ENCODE peak calls at places on chromosomes 7 and 10, in five cellular contexts. One of them, this sample, is unnamed.

GRCh38 chr10:89793649-89794254 is 92.4 kb downstream of the KIF20B start:
- DNase-seq in GM12878: peak; percentile 30
- DNase-seq in H1: no peak
- DNase-seq in GM12891: peak; percentile 16
- DNase-seq in K562: peak; percentile 65
- DNase-seq in this sample: no peak

GRCh38 chr10:8130973-8131911 is 76.8 kb downstream of the GATA3 start:
- DNase-seq in K562: no peak
- DNase-seq in GM12878: peak; percentile 54
- DNase-seq in H1: no peak
- DNase-seq in GM12891: no peak
- DNase-seq in this sample: peak; percentile 27

GRCh38 chr10:112775892-112776679 is 174.0 kb upstream of the TCF7L2 start:
- DNase-seq in GM12878: no peak
- DNase-seq in H1: no peak
- DNase-seq in K562: no peak
- DNase-seq in GM12891: no peak
- DNase-seq in this sample: no peak

GRCh38 chr7:879706-880105 is 3.4 kb downstream of the GET4 start:
- DNase-seq in H1: no peak
- DNase-seq in K562: no peak
- DNase-seq in GM12878: no peak
- DNase-seq in GM12891: no peak
- DNase-seq in this sample: no peak

GRCh38 chr7:11212816-11213215 is 239.1 kb downstream of the PHF14 start:
- DNase-seq in GM12891: no peak
- DNase-seq in GM12878: no peak
- DNase-seq in K562: no peak
- DNase-seq in H1: no peak
- DNase-seq in this sample: no peak

GRCh38 chr7:19674266-19674960 is 34.4 kb downstream of the POLR1F start:
- DNase-seq in GM12891: no peak
- DNase-seq in GM12878: no peak
- DNase-seq in K562: no peak
- DNase-seq in H1: no peak
- DNase-seq in this sample: no peak

GRCh38 chr7:28955723-28956607 is 2.2 kb downstream of the TRIL start:
- DNase-seq in K562: no peak
- DNase-seq in GM12891: peak; percentile 18
- DNase-seq in H1: peak; percentile 92
- DNase-seq in GM12878: no peak
- DNase-seq in this sample: peak; percentile 38

GRCh38 chr7:16695621-16696237 is 49.7 kb downstream of the BZW2 start:
- DNase-seq in GM12878: no peak
- DNase-seq in K562: peak; percentile 63
- DNase-seq in H1: no peak
- DNase-seq in GM12891: no peak
- DNase-seq in this sample: no peak

GRCh38 chr7:28509256-28510021 is 97.1 kb downstream of the CREB5 start:
- DNase-seq in H1: no peak
- DNase-seq in GM12891: no peak
- DNase-seq in K562: no peak
- DNase-seq in GM12878: peak; percentile 45
- DNase-seq in this sample: peak; percentile 16

GRCh38 chr7:130227883-130228575 is 20.4 kb downstream of the SSMEM1 start:
- DNase-seq in GM12891: no peak
- DNase-seq in K562: no peak
- DNase-seq in GM12878: no peak
- DNase-seq in H1: no peak
- DNase-seq in this sample: no peak

GRCh38 chr10:104256335-104257080 is 1.8 kb downstream of the GSTO1 start:
- DNase-seq in K562: no peak
- DNase-seq in H1: no peak
- DNase-seq in GM12891: no peak
- DNase-seq in GM12878: no peak
- DNase-seq in this sample: no peak

DNA sequence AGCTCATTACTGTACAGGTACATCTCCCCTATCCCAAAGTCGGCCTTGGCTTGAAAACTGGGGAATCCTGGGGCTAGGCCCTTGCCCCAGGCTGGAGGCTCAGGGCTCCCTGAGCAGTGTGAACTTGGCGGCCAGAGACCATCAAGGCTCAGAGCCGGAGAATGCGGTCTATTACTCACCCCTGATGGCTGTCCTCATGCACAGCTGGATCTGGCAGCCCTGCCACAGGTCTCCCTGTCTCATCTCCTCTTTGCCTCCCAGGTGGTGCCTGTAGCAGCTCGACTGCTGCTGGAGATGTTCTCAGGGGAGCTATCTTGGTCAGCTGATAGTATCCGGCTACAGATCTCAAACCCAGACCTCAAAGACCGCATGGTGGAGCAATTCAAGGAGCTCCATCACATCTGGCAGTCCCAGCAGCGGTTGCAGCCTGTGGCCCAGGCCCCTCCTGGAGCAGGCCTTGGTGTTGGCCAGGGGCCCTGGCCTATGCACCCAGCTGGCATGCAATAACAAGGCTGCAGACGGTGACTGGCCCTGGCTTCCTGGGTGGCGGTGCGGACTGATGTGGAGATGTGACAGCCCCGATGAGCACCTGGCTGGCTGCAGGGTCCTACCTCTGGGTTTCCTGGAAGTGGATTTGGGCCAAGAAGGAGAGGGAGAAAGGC is 10.7 kb downstream of the IRF5 start:
- DNase-seq in GM12891: no peak
- DNase-seq in K562: no peak
- DNase-seq in H1: no peak
- DNase-seq in GM12878: no peak
- DNase-seq in this sample: no peak
- TF ChIP-seq TAF1 in GM12891: no peak
- TF ChIP-seq TAF1 in K562: no peak
- TF ChIP-seq TAF1 in H1: no peak
- TF ChIP-seq TAF1 in GM12878: no peak
- TF ChIP-seq TAF1 in this sample: no peak

GRCh38 chr10:110672580-110672919 is 28.4 kb downstream of the RBM20 start:
- DNase-seq in GM12878: no peak
- DNase-seq in K562: no peak
- DNase-seq in H1: no peak
- DNase-seq in GM12891: no peak
- DNase-seq in this sample: no peak

GRCh38 chr10:110676016-110676415 is 31.9 kb downstream of the RBM20 start:
- DNase-seq in GM12891: no peak
- DNase-seq in GM12878: no peak
- DNase-seq in H1: no peak
- DNase-seq in K562: no peak
- DNase-seq in this sample: no peak

GRCh38 chr10:110668443-110668842 is 24.3 kb downstream of the RBM20 start:
- DNase-seq in K562: no peak
- DNase-seq in H1: no peak
- DNase-seq in GM12891: no peak
- DNase-seq in GM12878: no peak
- DNase-seq in this sample: no peak

GRCh38 chr10:110670335-110670734 is 26.2 kb downstream of the RBM20 start:
- DNase-seq in GM12878: peak; percentile 27
- DNase-seq in H1: no peak
- DNase-seq in K562: no peak
- DNase-seq in GM12891: no peak
- DNase-seq in this sample: no peak

DNA sequence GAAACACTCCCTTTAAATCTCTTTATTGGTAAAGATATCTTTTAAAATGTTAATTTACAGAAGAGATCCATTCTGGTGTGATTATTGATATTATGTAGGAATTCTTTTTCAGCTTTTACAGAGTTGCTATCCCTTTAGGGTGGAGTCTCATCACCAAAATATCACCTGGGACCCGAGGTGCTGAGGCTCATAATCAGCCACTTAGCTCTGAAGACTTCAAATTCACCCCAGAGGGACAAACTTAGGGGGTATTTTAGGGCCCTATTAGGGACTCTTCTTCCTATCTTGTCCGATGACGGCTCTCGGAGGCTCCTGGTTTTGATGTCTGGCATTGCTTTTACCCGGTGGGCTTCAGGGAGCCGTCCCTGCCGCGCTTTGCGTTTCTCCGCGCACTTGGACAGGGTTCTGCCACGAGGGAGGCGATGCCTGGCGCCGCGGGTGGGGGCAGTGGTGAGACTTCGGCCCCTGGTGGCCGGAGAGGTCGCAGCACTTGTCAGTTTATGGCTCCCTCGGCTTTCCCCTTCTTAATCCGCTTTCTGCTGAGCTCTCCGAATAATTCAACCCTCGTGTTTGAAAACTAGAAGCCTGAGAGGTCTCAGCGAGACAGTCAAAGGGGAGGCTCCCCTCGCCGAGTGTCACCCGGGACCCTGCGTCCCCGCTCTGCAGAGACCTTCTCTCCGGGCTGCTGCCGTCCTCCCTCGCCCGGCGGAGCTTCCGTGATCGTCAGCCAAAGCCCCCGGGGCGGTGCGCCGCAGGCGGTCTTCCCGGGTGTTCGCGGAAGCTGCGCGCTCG is 27.8 kb downstream of the RBM20 start:
- DNase-seq in K562: peak; percentile 85
- DNase-seq in H1: peak; percentile 83
- DNase-seq in GM12891: peak; percentile 76
- DNase-seq in GM12878: peak; percentile 27
- DNase-seq in this sample: peak; percentile 70
- TF ChIP-seq POLR2A in K562: peak; percentile 70
- TF ChIP-seq POLR2A in H1: no peak
- TF ChIP-seq POLR2A in GM12891: no peak
- TF ChIP-seq POLR2A in GM12878: peak; percentile 80
- TF ChIP-seq POLR2A in this sample: no peak

GRCh38 chr7:47335071-47335470 is 246.8 kb downstream of the TNS3 start:
- DNase-seq in GM12891: no peak
- DNase-seq in H1: no peak
- DNase-seq in GM12878: no peak
- DNase-seq in K562: no peak
- DNase-seq in this sample: no peak

GRCh38 chr7:47337531-47337930 is 244.4 kb downstream of the TNS3 start:
- DNase-seq in GM12878: peak; percentile 16
- DNase-seq in GM12891: no peak
- DNase-seq in K562: no peak
- DNase-seq in H1: no peak
- DNase-seq in this sample: no peak

GRCh38 chr7:47337021-47337492 is 244.9 kb downstream of the TNS3 start:
- DNase-seq in K562: no peak
- DNase-seq in H1: no peak
- DNase-seq in GM12878: no peak
- DNase-seq in GM12891: no peak
- DNase-seq in this sample: no peak

GRCh38 chr7:47335557-47336177 is 246.2 kb downstream of the TNS3 start:
- DNase-seq in H1: no peak
- DNase-seq in GM12891: no peak
- DNase-seq in GM12878: no peak
- DNase-seq in K562: no peak
- DNase-seq in this sample: no peak

DNA sequence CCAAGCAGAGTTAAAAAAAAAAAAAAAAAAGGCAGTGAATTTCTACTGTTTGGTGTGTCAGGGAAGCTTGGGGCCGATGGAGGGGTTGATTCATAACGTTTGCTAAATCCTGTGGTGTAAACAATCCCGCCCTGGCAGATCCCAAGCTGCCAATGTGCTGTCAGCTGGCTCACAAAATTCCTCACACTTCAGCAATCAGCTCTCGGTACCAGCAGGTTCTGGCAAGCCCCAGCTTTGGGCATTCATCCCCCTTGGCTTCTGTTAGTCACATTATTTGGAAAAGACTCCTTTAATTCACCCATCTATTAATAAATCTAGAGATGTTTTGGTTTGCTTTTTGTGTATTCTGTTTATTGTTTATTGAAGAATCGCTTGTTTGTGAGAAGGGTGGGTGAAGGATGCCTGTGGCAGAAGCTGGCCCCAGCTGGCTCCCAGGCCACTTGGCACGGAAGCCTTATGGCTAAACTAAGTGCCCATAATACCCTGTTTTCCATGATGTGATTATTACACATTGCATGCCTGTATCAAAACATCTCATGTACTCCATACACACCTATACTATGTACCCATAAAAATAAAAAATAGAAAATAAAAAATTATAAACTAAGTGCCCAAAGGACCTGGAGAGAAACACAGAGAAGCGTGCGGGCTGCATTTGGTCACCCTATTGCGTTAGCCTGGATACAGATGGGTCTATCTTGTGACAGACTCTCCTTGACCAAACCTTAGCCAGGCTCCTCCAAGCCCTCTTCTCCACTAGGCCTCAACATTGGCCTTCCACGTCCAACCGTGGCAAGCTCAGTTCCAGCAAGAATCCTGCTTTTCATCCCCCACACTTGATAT is 245.5 kb downstream of the TNS3 start:
- DNase-seq in GM12878: no peak
- DNase-seq in H1: no peak
- DNase-seq in K562: no peak
- DNase-seq in GM12891: no peak
- DNase-seq in this sample: no peak
- TF ChIP-seq POLR2AphosphoS5 in GM12878: no peak
- TF ChIP-seq POLR2AphosphoS5 in H1: no peak
- TF ChIP-seq POLR2AphosphoS5 in K562: no peak
- TF ChIP-seq POLR2AphosphoS5 in GM12891: no peak
- TF ChIP-seq POLR2AphosphoS5 in this sample: no peak

GRCh38 chr10:29862926-29863614 is 196.3 kb downstream of the JCAD start:
- DNase-seq in K562: no peak
- DNase-seq in H1: no peak
- DNase-seq in GM12878: no peak
- DNase-seq in GM12891: no peak
- DNase-seq in this sample: no peak
- TF ChIP-seq TAF1 in K562: no peak
- TF ChIP-seq TAF1 in H1: no peak
- TF ChIP-seq TAF1 in GM12878: no peak
- TF ChIP-seq TAF1 in GM12891: no peak
- TF ChIP-seq TAF1 in this sample: no peak

This sample was measured in GM12892.